ENCODE peak calls at places on chromosomes 6 and 20, in eight cellular contexts. J, D, U, M, X, Y, A and O are unnamed samples.

GRCh38 chr20:25058797-25059486 is 1.0 kb upstream of the ACSS1 start:
- DNase-seq in M (no peak), J (peak; percentile 52), A (no peak), X (peak; percentile 37), D (no peak), Y (no peak), U (no peak), O (peak; percentile 74)

GRCh38 chr20:10427060-10427692 is 6.8 kb downstream of the MKKS start:
- DNase-seq in A (peak; percentile 60), J (no peak), X (peak; percentile 56), M (peak; percentile 66), Y (peak; percentile 35), D (no peak), U (peak; percentile 38), O (no peak)

GRCh38 chr6:89657445-89658158 is 19.1 kb upstream of the LYRM2 start:
- DNase-seq in J (no peak), Y (no peak), D (no peak), A (no peak), X (no peak), U (no peak), M (no peak), O (no peak)

GRCh38 chr6:7088076-7088742 is 19.6 kb upstream of the RREB1 start:
- DNase-seq in Y (no peak), J (no peak), U (no peak), M (no peak), X (no peak), A (no peak), D (no peak), O (no peak)

GRCh38 chr6:108549741-108550140 is 11.0 kb upstream of the FOXO3 start:
- DNase-seq in U (no peak), D (no peak), Y (no peak), J (no peak), X (no peak), M (no peak), A (no peak), O (no peak)

GRCh38 chr6:165872811-165873210 is 209.8 kb upstream of the PDE10A start:
- DNase-seq in A (no peak), M (no peak), Y (no peak), U (no peak), J (no peak), X (no peak), D (no peak), O (peak; percentile 53)

GRCh38 chr6:150866147-150867073 is 908 bp downstream of the MTHFD1L start:
- DNase-seq in J (peak; percentile 54), A (peak; percentile 57), Y (peak; percentile 82), U (peak; percentile 66), M (peak; percentile 94), D (peak; percentile 50), X (peak; percentile 55), O (peak; percentile 94)

GRCh38 chr6:152572395-152573061 is 64.6 kb downstream of the SYNE1 start:
- DNase-seq in Y (peak; percentile 5), J (no peak), M (no peak), X (no peak), A (no peak), D (no peak), U (no peak), O (no peak)

GRCh38 chr6:111559193-111560097 is 46.2 kb downstream of the TRAF3IP2 start:
- DNase-seq in Y (no peak), A (peak; percentile 52), X (no peak), M (no peak), J (no peak), D (no peak), U (no peak), O (no peak)

GRCh38 chr6:137036566-137037300 is 8.0 kb downstream of the IL20RA start:
- DNase-seq in D (no peak), Y (no peak), U (no peak), A (no peak), X (no peak), M (no peak), J (peak; percentile 60), O (no peak)

GRCh38 chr20:50713677-50714101 is 17.7 kb upstream of the PARD6B start:
- DNase-seq in M (peak; percentile 39), J (no peak), X (no peak), D (no peak), Y (no peak), A (peak; percentile 48), U (no peak), O (no peak)

GRCh38 chr20:7379206-7379605 is 561.1 kb downstream of the HAO1 start:
- DNase-seq in D (no peak), Y (no peak), X (no peak), J (no peak), A (no peak), U (no peak), M (no peak), O (no peak)

GRCh38 chr20:44154521-44155001 is 32.4 kb downstream of the JPH2 start:
- DNase-seq in U (no peak), J (no peak), D (no peak), A (no peak), Y (peak; percentile 62), M (no peak), X (no peak), O (peak; percentile 85)

GRCh38 chr6:74871757-74872156 is 334.1 kb downstream of the COL12A1 start:
- DNase-seq in U (no peak), J (no peak), X (no peak), M (no peak), A (peak; percentile 9), D (no peak), Y (peak; percentile 12), O (no peak)

GRCh38 chr6:116631379-116631990 is 15.2 kb downstream of the RSPH4A start:
- DNase-seq in X (no peak), D (no peak), M (peak; percentile 5), A (no peak), J (no peak), U (no peak), Y (no peak), O (no peak)

GRCh38 chr20:40511478-40511877 is 177.6 kb downstream of the MAFB start:
- DNase-seq in Y (peak; percentile 23), D (no peak), M (no peak), J (no peak), X (no peak), A (peak; percentile 39), U (no peak), O (no peak)

GRCh38 chr20:31833931-31834521 is 11.4 kb downstream of the FOXS1 start:
- DNase-seq in X (no peak), M (no peak), Y (no peak), U (no peak), D (no peak), J (no peak), A (no peak), O (no peak)

GRCh38 chr6:109236140-109237081 is 141.1 kb downstream of the CEP57L1 start:
- DNase-seq in X (no peak), A (no peak), D (no peak), M (peak; percentile 80), J (no peak), Y (no peak), U (no peak), O (no peak)

GRCh38 chr20:43040427-43040826 is 149.3 kb downstream of the PTPRT start:
- DNase-seq in J (no peak), U (no peak), A (no peak), Y (peak; percentile 43), X (no peak), D (no peak), M (peak; percentile 89), O (no peak)

GRCh38 chr6:113558966-113559365 is 298.2 kb upstream of the MARCKS start:
- DNase-seq in A (no peak), J (no peak), X (peak; percentile 77), U (no peak), D (no peak), Y (no peak), M (no peak), O (no peak)

GRCh38 chr6:152775441-152775840 is 24.8 kb downstream of the VIP start:
- DNase-seq in X (no peak), Y (no peak), A (no peak), D (no peak), U (no peak), J (no peak), M (no peak), O (no peak)

GRCh38 chr6:42831237-42831636 is 48.2 kb upstream of the RPL7L1 start:
- DNase-seq in X (no peak), J (no peak), D (no peak), U (no peak), A (no peak), M (no peak), Y (no peak), O (no peak)

GRCh38 chr20:16566080-16566479 is 7.2 kb downstream of the KIF16B start:
- DNase-seq in Y (no peak), A (no peak), U (no peak), X (no peak), D (no peak), J (no peak), M (no peak), O (no peak)

GRCh38 chr6:166450167-166450873 is 67.6 kb upstream of the MPC1 start:
- DNase-seq in A (no peak), U (no peak), D (no peak), J (no peak), M (no peak), X (no peak), Y (no peak), O (no peak)

GRCh38 chr20:59661621-59662020 is 57.3 kb downstream of the PHACTR3 start:
- DNase-seq in U (no peak), X (no peak), A (no peak), J (no peak), Y (no peak), M (no peak), D (no peak), O (peak; percentile 46)
- H3K27ac ChIP-seq in U (no peak overlapping the region), X (no peak overlapping the region), A (no peak overlapping the region), J (no peak overlapping the region), Y (no peak overlapping the region), M (no peak overlapping the region), D (no peak overlapping the region), O (no peak overlapping the region)

GRCh38 chr6:52537001-52537753 is 39.7 kb downstream of the TRAM2 start:
- DNase-seq in A (no peak), J (no peak), Y (peak; percentile 42), X (no peak), M (no peak), D (no peak), U (no peak), O (no peak)
- H3K27ac ChIP-seq in A (no peak overlapping the region), J (peak overlapping the region; percentile 17), Y (peak overlapping the region; percentile 89), X (no peak overlapping the region), M (no peak overlapping the region), D (peak overlapping the region; percentile 87), U (no peak overlapping the region), O (peak overlapping the region; percentile 59)

GRCh38 chr6:11096109-11096508 is 2.5 kb downstream of the SMIM13 start:
- DNase-seq in X (peak; percentile 59), D (no peak), J (no peak), U (no peak), Y (peak; percentile 63), A (no peak), M (peak; percentile 18), O (no peak)
- H3K27ac ChIP-seq in X (no peak overlapping the region), D (no peak overlapping the region), J (no peak overlapping the region), U (no peak overlapping the region), Y (no peak overlapping the region), A (no peak overlapping the region), M (no peak overlapping the region), O (no peak overlapping the region)

DNA sequence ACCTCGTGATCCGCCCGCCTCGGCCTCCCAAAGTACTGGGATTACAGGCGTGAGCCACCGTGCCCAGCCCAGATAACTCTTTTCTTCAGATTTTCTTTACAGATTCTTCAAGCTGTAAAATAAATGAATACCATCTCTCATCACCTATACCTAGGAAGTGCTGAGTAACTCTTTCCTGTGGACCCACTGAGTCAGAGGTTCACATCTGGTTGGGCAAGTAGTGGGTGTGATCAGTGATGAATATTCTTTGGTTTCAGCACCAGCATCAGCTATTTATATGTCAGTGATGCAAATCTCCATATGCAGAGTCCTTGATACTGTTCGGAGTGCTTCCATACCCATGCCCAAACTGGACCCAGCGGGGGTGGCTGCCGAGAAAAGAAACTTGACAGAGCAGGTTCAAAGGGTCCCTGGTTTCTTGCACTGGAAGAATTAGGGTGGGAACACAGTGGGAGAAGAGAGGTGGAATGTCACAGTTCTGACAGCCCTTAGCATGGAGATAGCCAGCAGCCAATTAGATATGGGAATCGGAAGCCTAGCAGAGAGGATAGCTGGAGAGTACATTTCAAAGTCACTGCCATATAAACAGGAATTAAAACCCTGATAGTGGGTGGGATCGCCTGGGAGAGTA is 64.9 kb upstream of the DDR1 start:
- DNase-seq in M (no peak), J (no peak), Y (peak; percentile 76), D (no peak), X (no peak), A (no peak), U (no peak), O (no peak)
- H3K27ac ChIP-seq in M (peak overlapping the region; percentile 28), J (peak overlapping the region; percentile 63), Y (peak overlapping the region; percentile 95), D (no peak overlapping the region), X (peak overlapping the region; percentile 96), A (no peak overlapping the region), U (peak overlapping the region; percentile 29), O (peak overlapping the region; percentile 80)